ENCODE peak calls at places on chromosome 16, in eight cellular contexts. V, H, A, R, C, I, W and D are unnamed samples.

GRCh38 chr16:450800-451512 is 25.5 kb downstream of the RAB11FIP3 start:
- DNase-seq in V (no peak), H (no peak), A (no peak), R (no peak), C (no peak), I (no peak), W (no peak), D (no peak)

GRCh38 chr16:23499801-23500200 is 10.5 kb downstream of the GGA2 start:
- DNase-seq in V (no peak), H (no peak), A (no peak), R (no peak), C (no peak), I (no peak), W (no peak), D (no peak)

GRCh38 chr16:85913688-85914422 is 14.9 kb downstream of the IRF8 start:
- DNase-seq in V (no peak), H (no peak), A (no peak), R (no peak), C (no peak), I (no peak), W (no peak), D (no peak)

GRCh38 chr16:19711643-19712042 is 6.4 kb downstream of the KNOP1 start:
- DNase-seq in V (no peak), H (no peak), A (no peak), R (no peak), C (no peak), I (no peak), W (no peak), D (no peak)

GRCh38 chr16:72404299-72404698 is 232.3 kb upstream of the PMFBP1 start:
- DNase-seq in V (no peak), H (no peak), A (peak), R (no peak), C (no peak), I (no peak), W (no peak), D (peak)

GRCh38 chr16:12295395-12295794 is 318.9 kb downstream of the SNX29 start:
- DNase-seq in V (no peak), H (no peak), A (no peak), R (no peak), C (no peak), I (no peak), W (no peak), D (no peak)

GRCh38 chr16:28609631-28610594 is at the start of gene SULT1A1:
- DNase-seq in V (no peak), H (peak), A (no peak), R (peak), C (no peak), I (no peak), W (peak), D (no peak)

GRCh38 chr16:25366078-25366477 is 108.4 kb upstream of the ZKSCAN2 start:
- DNase-seq in V (no peak), H (no peak), A (no peak), R (no peak), C (no peak), I (no peak), W (no peak), D (no peak)

GRCh38 chr16:57709663-57710062 is 15.1 kb downstream of the DRC7 start:
- DNase-seq in V (no peak), H (no peak), A (no peak), R (no peak), C (no peak), I (no peak), W (no peak), D (no peak)

GRCh38 chr16:89495121-89495520 is 4.8 kb upstream of the ANKRD11 start:
- DNase-seq in V (no peak), H (no peak), A (peak), R (no peak), C (no peak), I (no peak), W (no peak), D (peak)

GRCh38 chr16:11252482-11252931 is 3.5 kb downstream of the SOCS1 start:
- DNase-seq in V (no peak), H (no peak), A (no peak), R (no peak), C (no peak), I (no peak), W (no peak), D (no peak)

GRCh38 chr16:31471875-31472558 is at the start of gene TGFB1I1:
- DNase-seq in V (peak), H (peak), A (peak), R (peak), C (no peak), I (peak), W (no peak), D (no peak)

GRCh38 chr16:57045694-57046381 is 46.5 kb upstream of the CPNE2 start:
- DNase-seq in V (no peak), H (peak), A (peak), R (peak), C (no peak), I (no peak), W (no peak), D (no peak)

GRCh38 chr16:55184052-55184451 is 140.0 kb upstream of the IRX6 start:
- DNase-seq in V (no peak), H (no peak), A (no peak), R (no peak), C (no peak), I (no peak), W (no peak), D (no peak)

GRCh38 chr16:86942469-86943175 is 364.3 kb downstream of the FOXL1 start:
- DNase-seq in V (peak), H (no peak), A (no peak), R (no peak), C (no peak), I (peak), W (no peak), D (no peak)

GRCh38 chr16:84007520-84007919 is 35.1 kb downstream of the SLC38A8 start:
- DNase-seq in V (no peak), H (no peak), A (no peak), R (no peak), C (no peak), I (no peak), W (no peak), D (no peak)

GRCh38 chr16:11296351-11296705 is 15.2 kb upstream of the PRM1 start:
- DNase-seq in V (no peak), H (no peak), A (no peak), R (no peak), C (no peak), I (no peak), W (no peak), D (no peak)

GRCh38 chr16:54282202-54282922 is 4.2 kb downstream of the IRX3 start:
- DNase-seq in V (no peak), H (peak), A (no peak), R (peak), C (no peak), I (no peak), W (peak), D (no peak)

GRCh38 chr16:13307255-13307654 is 405.9 kb downstream of the SHISA9 start:
- DNase-seq in V (peak), H (no peak), A (no peak), R (no peak), C (no peak), I (peak), W (no peak), D (peak)

GRCh38 chr16:53235851-53236250 is 181.1 kb downstream of the CHD9 start:
- DNase-seq in V (no peak), H (no peak), A (peak), R (no peak), C (no peak), I (no peak), W (no peak), D (no peak)

GRCh38 chr16:72537684-72538083 is 365.7 kb upstream of the PMFBP1 start:
- DNase-seq in V (peak), H (no peak), A (peak), R (no peak), C (no peak), I (no peak), W (no peak), D (peak)

GRCh38 chr16:50696575-50697420 is 3.4 kb downstream of the NOD2 start:
- DNase-seq in V (peak), H (peak), A (peak), R (peak), C (peak), I (no peak), W (peak), D (no peak)

GRCh38 chr16:1809281-1809801 is 15.8 kb upstream of the IGFALS start:
- DNase-seq in V (no peak), H (no peak), A (no peak), R (no peak), C (no peak), I (no peak), W (no peak), D (no peak)

GRCh38 chr16:5903153-5903552 is 805.6 kb upstream of the EEF2KMT start:
- DNase-seq in V (no peak), H (no peak), A (no peak), R (no peak), C (no peak), I (no peak), W (no peak), D (no peak)

DNA sequence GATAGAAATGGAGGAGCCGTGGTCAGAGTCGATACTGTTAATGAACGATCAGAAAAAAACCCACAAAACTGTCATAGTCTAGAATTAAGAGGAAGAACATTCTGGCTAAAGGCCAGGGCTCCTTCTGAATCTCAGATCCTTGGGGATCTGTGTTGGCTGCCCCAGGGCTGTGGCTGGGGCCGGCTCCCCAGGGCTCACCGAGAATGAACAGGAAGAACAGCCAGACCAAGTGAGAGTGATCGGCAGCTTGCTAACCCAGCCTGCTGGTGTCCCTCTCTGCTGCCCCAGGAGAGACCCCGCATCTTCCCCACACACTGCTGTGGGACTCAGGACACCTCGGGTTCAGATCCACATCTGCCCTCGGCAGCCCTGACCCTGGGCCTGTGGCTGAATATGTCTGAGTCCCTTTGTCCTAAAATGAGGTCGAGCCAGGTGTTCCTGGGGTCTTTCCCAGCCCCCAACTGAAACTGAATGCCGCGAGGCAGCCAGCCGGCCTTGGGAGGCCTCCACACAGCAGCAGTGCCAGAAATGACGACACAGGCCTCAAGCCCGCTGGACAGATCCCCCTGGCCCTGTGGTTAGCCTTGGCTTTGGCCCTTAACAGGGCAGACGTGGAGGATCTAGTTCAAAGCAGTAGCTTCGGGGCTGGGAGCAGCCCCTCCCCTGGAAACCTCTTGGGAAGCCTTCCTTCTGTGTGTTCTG is 23.9 kb upstream of the CLEC18A start:
- DNase-seq in V (peak), H (peak), A (peak), R (peak), C (no peak), I (no peak), W (no peak), D (peak)
- H3K4me3 ChIP-seq in V (no peak), H (peak), A (no peak), R (peak), C (no peak), I (no peak), W (no peak), D (no peak)

GRCh38 chr16:67393111-67393789 is at the start of gene TPPP3:
- DNase-seq in V (peak), H (peak), A (peak), R (peak), C (no peak), I (no peak), W (peak), D (no peak)
- H3K4me3 ChIP-seq in V (peak), H (peak), A (peak), R (peak), C (peak), I (peak), W (peak), D (peak)

DNA sequence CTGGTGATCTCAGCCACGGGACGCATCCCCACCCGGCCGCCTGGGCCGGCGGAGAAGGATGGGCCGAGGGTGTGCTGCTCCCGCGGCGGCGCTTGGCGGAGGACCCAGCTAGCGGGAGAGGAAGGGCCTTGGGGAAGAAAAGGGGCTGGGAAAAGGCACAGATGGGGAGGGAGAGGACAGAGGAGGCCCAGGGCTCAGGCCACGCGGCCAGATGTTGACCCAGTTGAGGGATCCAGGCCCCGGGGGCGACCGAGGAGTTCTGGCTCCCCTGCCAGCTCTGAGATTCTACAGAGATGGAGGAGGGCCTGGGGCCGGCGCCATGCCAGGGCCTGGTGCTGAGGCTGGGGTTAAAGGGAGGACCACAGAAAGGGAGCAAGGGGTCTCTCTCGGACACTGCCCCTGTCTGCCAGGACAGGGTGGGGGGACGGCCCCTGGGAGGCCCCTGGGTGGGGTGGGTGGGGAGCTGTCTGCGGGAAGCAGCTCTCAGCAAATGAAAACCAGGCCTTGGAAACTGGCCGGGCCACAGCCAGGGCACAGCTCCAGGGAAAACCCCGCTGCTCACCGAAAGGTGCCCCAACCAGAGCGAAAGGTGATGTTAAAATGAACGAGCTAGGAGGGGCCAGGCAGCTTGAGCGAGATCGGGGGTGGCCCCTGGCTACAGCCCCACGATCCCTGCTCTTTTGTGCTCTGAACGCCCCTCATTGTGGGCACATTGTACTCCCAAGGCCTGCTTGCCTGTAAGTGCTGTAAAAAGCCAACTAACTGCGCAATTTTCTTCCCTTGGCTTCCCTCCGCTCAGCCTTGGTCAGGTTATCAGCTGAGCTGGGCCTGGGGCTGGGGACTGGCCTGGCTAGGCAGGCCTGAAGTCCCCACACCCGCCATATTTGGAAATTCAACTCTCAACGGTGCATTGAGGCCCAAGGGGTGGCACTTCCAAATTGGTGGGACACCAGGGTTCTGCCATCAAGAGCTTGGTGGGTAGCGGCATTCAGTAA is 191.4 kb downstream of the ZNF423 start:
- DNase-seq in V (no peak), H (peak), A (no peak), R (peak), C (no peak), I (no peak), W (no peak), D (no peak)
- H3K4me3 ChIP-seq in V (no peak), H (peak), A (no peak), R (peak), C (no peak), I (no peak), W (no peak), D (no peak)

GRCh38 chr16:68528686-68529379 is 10.3 kb upstream of the ZFP90 start:
- DNase-seq in V (peak), H (peak), A (peak), R (peak), C (peak), I (no peak), W (peak), D (peak)
- H3K4me3 ChIP-seq in V (no peak), H (peak), A (no peak), R (peak), C (no peak), I (peak), W (no peak), D (peak)

DNA sequence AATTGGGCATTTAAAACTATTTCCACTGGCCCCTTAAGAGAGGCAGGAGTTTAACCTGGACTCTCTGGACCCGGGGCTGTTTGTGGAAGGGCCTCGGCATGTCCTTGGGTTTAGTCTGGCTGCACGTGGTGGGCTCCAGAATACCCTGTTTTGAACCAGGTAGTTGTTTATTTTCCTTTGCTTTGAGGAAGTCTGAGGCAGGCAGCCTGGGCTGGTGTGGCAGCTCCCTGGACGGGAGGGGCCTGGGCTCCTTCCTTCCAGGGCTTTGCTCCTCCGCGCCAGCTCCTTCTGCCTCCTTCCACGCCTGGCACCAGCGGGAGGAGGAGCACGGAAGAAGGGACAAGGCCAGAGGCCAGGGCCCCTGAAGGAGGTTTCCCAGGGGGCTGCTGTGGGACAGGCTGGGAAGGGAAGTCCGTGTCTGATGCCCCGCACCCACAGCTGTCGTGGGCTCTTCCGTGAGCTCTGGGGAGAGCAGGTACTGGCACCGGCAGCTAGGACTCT is 15.5 kb downstream of the BANP start:
- DNase-seq in V (peak), H (no peak), A (no peak), R (no peak), C (no peak), I (no peak), W (no peak), D (no peak)
- H3K4me3 ChIP-seq in V (no peak), H (peak), A (no peak), R (peak), C (no peak), I (no peak), W (no peak), D (no peak)

DNA sequence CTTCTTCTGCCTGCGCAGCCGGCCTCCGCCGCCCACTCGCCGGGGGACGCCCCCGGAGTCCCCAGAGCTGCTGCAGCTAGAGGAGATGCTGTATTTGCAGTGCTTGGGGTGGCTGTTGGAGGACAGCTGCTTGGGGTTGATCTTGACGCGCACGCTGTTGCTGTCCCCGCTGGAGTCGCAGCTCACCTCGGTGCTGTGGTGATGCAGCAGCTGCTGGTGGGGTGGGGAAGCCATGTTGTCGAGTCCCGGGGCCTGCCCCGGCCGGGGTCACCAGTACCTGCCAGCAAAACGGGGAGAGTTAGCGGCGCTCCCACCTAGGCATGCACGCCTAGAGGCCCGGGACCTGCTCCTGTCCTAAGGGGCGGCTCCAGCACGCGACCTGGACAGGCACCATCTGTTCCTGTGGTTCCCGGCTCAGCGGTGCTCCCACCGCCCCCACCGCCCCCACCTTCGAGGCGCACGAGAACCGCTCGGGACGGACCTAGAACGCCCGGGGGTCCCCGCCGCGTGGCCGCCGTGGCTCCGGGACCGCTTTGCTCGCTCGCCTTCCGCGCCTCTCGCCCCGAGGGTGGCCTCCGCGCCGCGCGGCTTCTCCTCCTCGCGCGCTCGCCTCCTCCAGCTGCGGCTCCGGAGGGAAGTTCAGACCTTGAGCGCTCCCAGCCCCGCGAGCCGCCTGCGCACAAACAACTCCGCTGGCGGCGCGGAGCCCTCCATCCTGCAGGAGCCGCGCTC is 867 bp downstream of the ADCY9 start:
- DNase-seq in V (peak), H (peak), A (peak), R (peak), C (peak), I (no peak), W (no peak), D (peak)
- H3K4me3 ChIP-seq in V (peak), H (peak), A (peak), R (peak), C (peak), I (peak), W (peak), D (peak)